ENCODE peak calls at places on chromosomes 13 and 19, in four cellular contexts. R is HCT116, O is transverse colon, F is spleen. Z is an unnamed sample.

GRCh38 chr19:13838943-13839192 is 38.1 kb upstream of the NANOS3 start:
- DNase-seq in R (no peak), O (no peak), F (no peak), Z (no peak)

GRCh38 chr13:51425410-51426042 is 27.3 kb downstream of the INTS6 start:
- DNase-seq in R (no peak), O (no peak), F (no peak), Z (no peak)

GRCh38 chr13:44298314-44298713 is 75.3 kb upstream of the SERP2 start:
- DNase-seq in R (no peak), O (no peak), F (no peak), Z (no peak)

GRCh38 chr13:67736646-67737420 is 506.7 kb upstream of the PCDH9 start:
- DNase-seq in R (no peak), O (no peak), F (no peak), Z (no peak)

GRCh38 chr19:918481-919156 is 1.5 kb downstream of the KISS1R start:
- DNase-seq in R (no peak), O (no peak), F (peak), Z (no peak)

GRCh38 chr13:23960566-23961156 is 63.4 kb upstream of the C1QTNF9B start:
- DNase-seq in R (peak), O (no peak), F (no peak), Z (no peak)

GRCh38 chr19:31402931-31403330 is 53.7 kb upstream of the TSHZ3 start:
- DNase-seq in R (no peak), O (no peak), F (no peak), Z (no peak)

GRCh38 chr19:8702350-8702749 is 3.8 kb upstream of the ACTL9 start:
- DNase-seq in R (no peak), O (no peak), F (no peak), Z (no peak)

GRCh38 chr19:35828694-35829301 is 16.2 kb upstream of the PRODH2 start:
- DNase-seq in R (no peak), O (peak), F (no peak), Z (no peak)

GRCh38 chr19:38711726-38712153 is 32.5 kb downstream of the CAPN12 start:
- DNase-seq in R (no peak), O (peak), F (no peak), Z (no peak)

GRCh38 chr13:74134226-74134776 is at the start of gene KLF12:
- DNase-seq in R (peak), O (peak), F (peak), Z (peak)

GRCh38 chr19:47240996-47241918 is 10.3 kb upstream of the BBC3 start:
- DNase-seq in R (peak), O (peak), F (peak), Z (peak)

GRCh38 chr13:38783992-38784875 is 97.4 kb downstream of the FREM2 start:
- DNase-seq in R (no peak), O (peak), F (no peak), Z (no peak)

GRCh38 chr13:112690242-112690943 is 555 bp downstream of the ATP11A start:
- DNase-seq in R (no peak), O (peak), F (peak), Z (peak)

GRCh38 chr13:61142506-61142905 is 273.1 kb downstream of the PCDH20 start:
- DNase-seq in R (no peak), O (no peak), F (no peak), Z (no peak)

GRCh38 chr13:63107163-63107935 is 1691.7 kb upstream of the PCDH20 start:
- DNase-seq in R (no peak), O (no peak), F (no peak), Z (no peak)

GRCh38 chr19:49929611-49930482 is 543 bp upstream of the NUP62 start:
- DNase-seq in R (peak), O (peak), F (peak), Z (peak)
- TF ChIP-seq POLR2A in R (peak), O (peak), F (peak), Z (peak)

GRCh38 chr13:109693213-109693612 is 93.2 kb downstream of the IRS2 start:
- DNase-seq in R (no peak), O (no peak), F (no peak), Z (no peak)

GRCh38 chr13:109697936-109698335 is 88.4 kb downstream of the IRS2 start:
- DNase-seq in R (no peak), O (no peak), F (no peak), Z (no peak)

GRCh38 chr13:109698779-109699178 is 87.6 kb downstream of the IRS2 start:
- DNase-seq in R (no peak), O (no peak), F (no peak), Z (no peak)

GRCh38 chr13:109694972-109695371 is 91.4 kb downstream of the IRS2 start:
- DNase-seq in R (no peak), O (no peak), F (no peak), Z (no peak)

DNA sequence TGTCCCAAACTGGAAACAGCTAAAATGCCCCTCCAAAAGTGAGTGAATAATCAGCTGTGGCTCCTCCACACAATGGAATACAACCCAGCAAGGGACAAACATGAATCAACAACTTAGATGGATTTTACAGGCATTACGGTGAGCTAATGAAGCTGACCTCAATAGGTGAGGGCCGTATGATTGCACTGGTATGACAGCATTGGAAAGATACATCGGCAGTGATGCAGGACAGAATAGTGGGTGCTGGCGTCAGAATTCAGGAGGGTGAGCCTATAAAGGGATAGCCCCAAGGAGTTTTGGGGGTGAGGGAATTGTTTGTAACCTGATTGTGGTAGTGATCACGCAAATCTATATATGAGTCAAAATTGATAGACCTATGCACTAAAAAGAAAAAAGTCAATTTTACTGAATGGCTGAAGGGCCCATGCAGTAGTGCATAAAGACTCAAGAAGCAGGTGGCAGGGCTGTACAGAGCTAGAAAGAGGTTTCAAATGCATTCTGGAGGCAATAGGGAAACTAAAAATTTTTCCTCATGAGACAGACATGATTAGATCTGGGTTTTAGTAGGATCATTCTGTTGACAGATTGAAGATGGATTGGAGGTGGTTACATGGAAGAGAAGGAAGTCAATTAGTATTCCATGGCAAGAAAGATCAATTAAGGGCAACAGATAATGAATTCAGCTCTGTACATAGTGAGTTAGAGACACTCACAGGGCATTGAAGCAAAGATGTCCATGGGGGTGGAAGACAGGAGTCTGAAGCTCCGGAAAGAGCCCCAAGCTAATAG is 90.8 kb downstream of the IRS2 start:
- DNase-seq in R (no peak), O (no peak), F (no peak), Z (no peak)
- TF ChIP-seq POLR2AphosphoS5 in R (no peak), O (no peak), F (no peak), Z (no peak)

GRCh38 chr19:4671182-4671851 is 1.2 kb upstream of the MYDGF start:
- DNase-seq in R (no peak), O (no peak), F (no peak), Z (no peak)

GRCh38 chr19:4675346-4675745 is 5.2 kb upstream of the MYDGF start:
- DNase-seq in R (no peak), O (no peak), F (no peak), Z (no peak)

GRCh38 chr19:4673216-4673615 is 3.1 kb upstream of the MYDGF start:
- DNase-seq in R (no peak), O (no peak), F (no peak), Z (no peak)

GRCh38 chr19:4676955-4677731 is 7.0 kb upstream of the MYDGF start:
- DNase-seq in R (peak), O (peak), F (no peak), Z (no peak)

DNA sequence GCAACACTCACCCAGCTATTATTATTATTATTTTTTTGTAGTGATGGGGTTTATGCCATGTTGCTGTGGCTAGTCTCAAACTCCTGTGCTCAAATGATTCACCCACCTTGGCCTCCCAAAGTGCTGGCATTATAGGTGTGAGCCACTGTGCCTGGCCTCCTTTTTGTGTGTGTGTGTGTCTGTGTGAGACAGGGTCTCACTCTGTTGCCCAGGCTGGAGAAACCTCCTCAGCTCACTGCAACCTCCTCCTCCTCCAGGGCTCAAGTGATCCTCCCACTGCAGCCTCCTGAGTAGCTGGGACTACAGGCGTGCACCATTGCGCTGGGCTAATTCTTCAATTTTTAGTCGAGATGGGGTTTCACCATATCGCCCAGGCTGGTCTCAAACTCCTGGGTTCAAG is 3.6 kb upstream of the MYDGF start:
- DNase-seq in R (no peak), O (no peak), F (no peak), Z (no peak)
- TF ChIP-seq POLR2A in R (no peak), O (no peak), F (no peak), Z (no peak)

DNA sequence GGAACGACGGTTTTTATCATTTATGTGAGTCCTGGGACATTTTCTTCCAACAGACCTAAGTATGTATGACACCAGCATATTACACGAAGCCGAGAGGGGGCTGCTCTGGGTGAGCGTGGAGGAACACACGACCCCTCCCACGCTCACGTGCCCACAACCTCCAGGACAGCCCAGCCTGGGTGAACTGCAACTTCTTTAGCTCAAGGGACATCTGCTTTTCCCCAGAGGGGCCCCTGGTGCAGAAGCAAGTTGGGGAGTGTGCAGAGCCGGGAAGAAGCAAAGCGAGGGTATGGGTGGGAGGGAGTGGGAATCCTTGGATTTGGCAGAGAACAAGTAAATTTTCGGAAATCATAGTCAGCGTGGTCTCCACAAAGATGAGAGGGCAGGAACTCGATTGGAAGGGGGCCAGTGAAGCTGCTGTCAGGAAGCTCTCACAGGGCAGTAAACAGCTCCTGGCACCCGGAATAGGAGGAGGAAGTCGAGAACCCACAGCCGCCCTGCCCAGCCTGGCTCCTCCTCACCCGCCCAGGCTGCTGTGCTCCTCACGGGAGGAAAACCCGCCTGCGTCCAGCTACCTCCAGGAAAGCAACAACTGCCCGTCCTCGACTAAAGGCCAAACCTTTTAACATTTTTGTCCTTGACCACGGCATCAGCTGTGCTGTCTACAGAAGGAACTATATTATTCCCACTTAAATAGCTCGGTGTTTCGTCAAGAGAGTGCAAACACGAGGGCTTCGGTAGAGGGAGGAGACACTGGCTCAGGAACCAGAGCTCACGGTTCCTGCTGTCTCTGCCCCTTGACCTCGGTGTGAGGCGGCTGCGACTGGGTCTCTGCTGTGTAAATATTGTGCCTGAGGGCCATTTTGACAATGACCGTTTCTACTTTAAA is 17.2 kb upstream of the CFAP97D2 start:
- DNase-seq in R (no peak), O (peak), F (peak), Z (no peak)
- TF ChIP-seq POLR2AphosphoS5 in R (no peak), O (no peak), F (peak), Z (no peak)

GRCh38 chr19:48396010-48396870 is 2.8 kb downstream of the GRIN2D start:
- DNase-seq in R (no peak), O (no peak), F (no peak), Z (no peak)

GRCh38 chr19:48398329-48399235 is 5.1 kb downstream of the GRIN2D start:
- DNase-seq in R (peak), O (peak), F (peak), Z (peak)

GRCh38 chr19:48397636-48398328 is 4.3 kb downstream of the GRIN2D start:
- DNase-seq in R (no peak), O (no peak), F (no peak), Z (no peak)

GRCh38 chr19:48396871-48397176 is 3.4 kb downstream of the GRIN2D start:
- DNase-seq in R (no peak), O (no peak), F (no peak), Z (no peak)

GRCh38 chr19:48397263-48397635 is 3.8 kb downstream of the GRIN2D start:
- DNase-seq in R (no peak), O (no peak), F (no peak), Z (no peak)
- TF ChIP-seq POLR2A in R (no peak), O (no peak), F (no peak), Z (no peak)

GRCh38 chr13:50125306-50125555 is 110.0 kb downstream of the KCNRG start:
- DNase-seq in R (no peak), O (no peak), F (no peak), Z (peak)

GRCh38 chr13:50127017-50127725 is 111.9 kb downstream of the KCNRG start:
- DNase-seq in R (no peak), O (peak), F (peak), Z (no peak)

GRCh38 chr13:50126378-50127016 is 111.3 kb downstream of the KCNRG start:
- DNase-seq in R (no peak), O (peak), F (peak), Z (no peak)

GRCh38 chr13:50124536-50125305 is 109.5 kb downstream of the KCNRG start:
- DNase-seq in R (no peak), O (peak), F (peak), Z (peak)

GRCh38 chr13:50125556-50126377 is 110.5 kb downstream of the KCNRG start:
- DNase-seq in R (peak), O (peak), F (peak), Z (peak)
- TF ChIP-seq POLR2AphosphoS5 in R (peak), O (peak), F (peak), Z (no peak)

Z was measured in GM12891.